ENCODE peak calls at places on chromosomes 3 and 15, in five cellular contexts. One of them, this sample, is unnamed.
A peak's percentile ranks its signal among the peaks of the same experiment; 100 is the strongest.

GRCh38 chr3:23174426-23175039 is 28.6 kb upstream of the UBE2E2 start:
- DNase-seq in neuronal stem cell: no peak
- DNase-seq in NCI-H748 treated with DMSO at 0.1 percent for 48 hours: no peak
- DNase-seq in activated CD8-positive, alpha-beta memory T cell treated with anti-CD3 and anti-CD28 coated beads, Interleukin-2, amount 10 ng/mL, durations not matched to agents 7 days and 5 days: no peak
- DNase-seq in B cell: no peak
- DNase-seq in this sample: no peak

GRCh38 chr3:122947621-122948202 is 79.9 kb downstream of the SEMA5B start:
- DNase-seq in neuronal stem cell: no peak
- DNase-seq in NCI-H748 treated with DMSO at 0.1 percent for 48 hours: no peak
- DNase-seq in activated CD8-positive, alpha-beta memory T cell treated with anti-CD3 and anti-CD28 coated beads, Interleukin-2, amount 10 ng/mL, durations not matched to agents 7 days and 5 days: no peak
- DNase-seq in B cell: no peak
- DNase-seq in this sample: no peak

GRCh38 chr3:128488995-128489859 is 3.8 kb downstream of the GATA2 start:
- DNase-seq in neuronal stem cell: no peak
- DNase-seq in NCI-H748 treated with DMSO at 0.1 percent for 48 hours: peak; percentile 7
- DNase-seq in activated CD8-positive, alpha-beta memory T cell treated with anti-CD3 and anti-CD28 coated beads, Interleukin-2, amount 10 ng/mL, durations not matched to agents 7 days and 5 days: no peak
- DNase-seq in B cell: no peak
- DNase-seq in this sample: no peak

GRCh38 chr3:112629425-112629824 is 11.5 kb downstream of the CCDC80 start:
- DNase-seq in neuronal stem cell: no peak
- DNase-seq in NCI-H748 treated with DMSO at 0.1 percent for 48 hours: no peak
- DNase-seq in activated CD8-positive, alpha-beta memory T cell treated with anti-CD3 and anti-CD28 coated beads, Interleukin-2, amount 10 ng/mL, durations not matched to agents 7 days and 5 days: no peak
- DNase-seq in B cell: no peak
- DNase-seq in this sample: no peak

GRCh38 chr3:183073839-183074615 is 25.3 kb downstream of the MCCC1 start:
- DNase-seq in neuronal stem cell: no peak
- DNase-seq in NCI-H748 treated with DMSO at 0.1 percent for 48 hours: no peak
- DNase-seq in activated CD8-positive, alpha-beta memory T cell treated with anti-CD3 and anti-CD28 coated beads, Interleukin-2, amount 10 ng/mL, durations not matched to agents 7 days and 5 days: no peak
- DNase-seq in B cell: no peak
- DNase-seq in this sample: no peak

GRCh38 chr15:32867313-32867626 is 149.5 kb downstream of the GREM1 start:
- DNase-seq in neuronal stem cell: no peak
- DNase-seq in NCI-H748 treated with DMSO at 0.1 percent for 48 hours: no peak
- DNase-seq in activated CD8-positive, alpha-beta memory T cell treated with anti-CD3 and anti-CD28 coated beads, Interleukin-2, amount 10 ng/mL, durations not matched to agents 7 days and 5 days: no peak
- DNase-seq in B cell: no peak
- DNase-seq in this sample: no peak

GRCh38 chr3:99885851-99886250 is 68.2 kb downstream of the CMSS1 start:
- DNase-seq in neuronal stem cell: no peak
- DNase-seq in NCI-H748 treated with DMSO at 0.1 percent for 48 hours: no peak
- DNase-seq in activated CD8-positive, alpha-beta memory T cell treated with anti-CD3 and anti-CD28 coated beads, Interleukin-2, amount 10 ng/mL, durations not matched to agents 7 days and 5 days: no peak
- DNase-seq in B cell: no peak
- DNase-seq in this sample: no peak

GRCh38 chr15:59306520-59307163 is 66.0 kb downstream of the MYO1E start:
- DNase-seq in neuronal stem cell: no peak
- DNase-seq in NCI-H748 treated with DMSO at 0.1 percent for 48 hours: no peak
- DNase-seq in activated CD8-positive, alpha-beta memory T cell treated with anti-CD3 and anti-CD28 coated beads, Interleukin-2, amount 10 ng/mL, durations not matched to agents 7 days and 5 days: no peak
- DNase-seq in B cell: no peak
- DNase-seq in this sample: no peak

GRCh38 chr3:157370867-157371266 is 65.8 kb upstream of the PTX3 start:
- DNase-seq in neuronal stem cell: no peak
- DNase-seq in NCI-H748 treated with DMSO at 0.1 percent for 48 hours: no peak
- DNase-seq in activated CD8-positive, alpha-beta memory T cell treated with anti-CD3 and anti-CD28 coated beads, Interleukin-2, amount 10 ng/mL, durations not matched to agents 7 days and 5 days: no peak
- DNase-seq in B cell: no peak
- DNase-seq in this sample: no peak

GRCh38 chr3:9448643-9449042 is 51.2 kb downstream of the SETD5 start:
- DNase-seq in neuronal stem cell: no peak
- DNase-seq in NCI-H748 treated with DMSO at 0.1 percent for 48 hours: no peak
- DNase-seq in activated CD8-positive, alpha-beta memory T cell treated with anti-CD3 and anti-CD28 coated beads, Interleukin-2, amount 10 ng/mL, durations not matched to agents 7 days and 5 days: no peak
- DNase-seq in B cell: no peak
- DNase-seq in this sample: no peak

GRCh38 chr3:172675371-172676193 is 35.3 kb downstream of the NCEH1 start:
- DNase-seq in neuronal stem cell: peak; percentile 58
- DNase-seq in NCI-H748 treated with DMSO at 0.1 percent for 48 hours: peak; percentile 28
- DNase-seq in activated CD8-positive, alpha-beta memory T cell treated with anti-CD3 and anti-CD28 coated beads, Interleukin-2, amount 10 ng/mL, durations not matched to agents 7 days and 5 days: no peak
- DNase-seq in B cell: no peak
- DNase-seq in this sample: no peak

GRCh38 chr3:57951106-57951882 is 56.9 kb upstream of the FLNB start:
- DNase-seq in neuronal stem cell: no peak
- DNase-seq in NCI-H748 treated with DMSO at 0.1 percent for 48 hours: no peak
- DNase-seq in activated CD8-positive, alpha-beta memory T cell treated with anti-CD3 and anti-CD28 coated beads, Interleukin-2, amount 10 ng/mL, durations not matched to agents 7 days and 5 days: no peak
- DNase-seq in B cell: no peak
- DNase-seq in this sample: no peak

GRCh38 chr3:38458796-38459498 is 5.3 kb downstream of the ACVR2B start:
- DNase-seq in neuronal stem cell: no peak
- DNase-seq in NCI-H748 treated with DMSO at 0.1 percent for 48 hours: no peak
- DNase-seq in activated CD8-positive, alpha-beta memory T cell treated with anti-CD3 and anti-CD28 coated beads, Interleukin-2, amount 10 ng/mL, durations not matched to agents 7 days and 5 days: no peak
- DNase-seq in B cell: no peak
- DNase-seq in this sample: no peak

GRCh38 chr3:191342391-191342790 is 12.1 kb upstream of the UTS2B start:
- DNase-seq in neuronal stem cell: no peak
- DNase-seq in NCI-H748 treated with DMSO at 0.1 percent for 48 hours: no peak
- DNase-seq in activated CD8-positive, alpha-beta memory T cell treated with anti-CD3 and anti-CD28 coated beads, Interleukin-2, amount 10 ng/mL, durations not matched to agents 7 days and 5 days: no peak
- DNase-seq in B cell: no peak
- DNase-seq in this sample: no peak